ENCODE peak calls at places on chromosome 17, in seven cellular contexts. One of them, this sample, is unnamed.

GRCh38 chr17:79615926-79616325 is 5.1 kb upstream of the RBFOX3 start:
- DNase-seq in esophagus squamous epithelium: no peak
- DNase-seq in uterus: no peak
- DNase-seq in gastrocnemius medialis: no peak
- DNase-seq in right lobe of liver: no peak
- DNase-seq in H54: no peak
- DNase-seq in IMR-90: no peak
- DNase-seq in this sample: no peak

GRCh38 chr17:80008383-80008840 is 27.3 kb downstream of the TBC1D16 start:
- DNase-seq in esophagus squamous epithelium: no peak
- DNase-seq in uterus: peak
- DNase-seq in gastrocnemius medialis: peak
- DNase-seq in right lobe of liver: peak
- DNase-seq in H54: peak
- DNase-seq in IMR-90: peak
- DNase-seq in this sample: peak

GRCh38 chr17:45223541-45224528 is 2.1 kb downstream of the FMNL1 start:
- DNase-seq in esophagus squamous epithelium: no peak
- DNase-seq in uterus: no peak
- DNase-seq in gastrocnemius medialis: no peak
- DNase-seq in right lobe of liver: no peak
- DNase-seq in H54: peak
- DNase-seq in IMR-90: no peak
- DNase-seq in this sample: peak

GRCh38 chr17:79659376-79659775 is 48.5 kb upstream of the RBFOX3 start:
- DNase-seq in esophagus squamous epithelium: no peak
- DNase-seq in uterus: no peak
- DNase-seq in gastrocnemius medialis: no peak
- DNase-seq in right lobe of liver: no peak
- DNase-seq in H54: no peak
- DNase-seq in IMR-90: no peak
- DNase-seq in this sample: peak

GRCh38 chr17:50798424-50799344 is 31.4 kb upstream of the ANKRD40CL start:
- DNase-seq in esophagus squamous epithelium: no peak
- DNase-seq in uterus: no peak
- DNase-seq in gastrocnemius medialis: no peak
- DNase-seq in right lobe of liver: no peak
- DNase-seq in H54: no peak
- DNase-seq in IMR-90: no peak
- DNase-seq in this sample: peak

GRCh38 chr17:45955326-45955725 is 43.7 kb upstream of the STH start:
- DNase-seq in esophagus squamous epithelium: no peak
- DNase-seq in uterus: no peak
- DNase-seq in gastrocnemius medialis: no peak
- DNase-seq in right lobe of liver: no peak
- DNase-seq in H54: no peak
- DNase-seq in IMR-90: no peak
- DNase-seq in this sample: no peak

GRCh38 chr17:78962345-78962983 is 17.3 kb downstream of the LGALS3BP start:
- DNase-seq in esophagus squamous epithelium: no peak
- DNase-seq in uterus: no peak
- DNase-seq in gastrocnemius medialis: no peak
- DNase-seq in right lobe of liver: no peak
- DNase-seq in H54: no peak
- DNase-seq in IMR-90: peak
- DNase-seq in this sample: no peak

GRCh38 chr17:48194097-48194550 is 86.6 kb downstream of the SNX11 start:
- DNase-seq in esophagus squamous epithelium: no peak
- DNase-seq in uterus: no peak
- DNase-seq in gastrocnemius medialis: no peak
- DNase-seq in right lobe of liver: no peak
- DNase-seq in H54: peak
- DNase-seq in IMR-90: peak
- DNase-seq in this sample: no peak

GRCh38 chr17:81708739-81709185 is 3.3 kb upstream of the SLC25A10 start:
- DNase-seq in esophagus squamous epithelium: no peak
- DNase-seq in uterus: no peak
- DNase-seq in gastrocnemius medialis: no peak
- DNase-seq in right lobe of liver: no peak
- DNase-seq in H54: no peak
- DNase-seq in IMR-90: no peak
- DNase-seq in this sample: no peak

GRCh38 chr17:81707725-81708646 is 4.1 kb upstream of the SLC25A10 start:
- DNase-seq in esophagus squamous epithelium: no peak
- DNase-seq in uterus: no peak
- DNase-seq in gastrocnemius medialis: no peak
- DNase-seq in right lobe of liver: no peak
- DNase-seq in H54: no peak
- DNase-seq in IMR-90: no peak
- DNase-seq in this sample: no peak

GRCh38 chr17:81705518-81706231 is 2.5 kb downstream of the MRPL12 start:
- DNase-seq in esophagus squamous epithelium: no peak
- DNase-seq in uterus: no peak
- DNase-seq in gastrocnemius medialis: no peak
- DNase-seq in right lobe of liver: peak
- DNase-seq in H54: no peak
- DNase-seq in IMR-90: no peak
- DNase-seq in this sample: no peak

GRCh38 chr17:81706232-81706611 is 3.1 kb downstream of the MRPL12 start:
- DNase-seq in esophagus squamous epithelium: no peak
- DNase-seq in uterus: no peak
- DNase-seq in gastrocnemius medialis: no peak
- DNase-seq in right lobe of liver: peak
- DNase-seq in H54: no peak
- DNase-seq in IMR-90: no peak
- DNase-seq in this sample: no peak

DNA sequence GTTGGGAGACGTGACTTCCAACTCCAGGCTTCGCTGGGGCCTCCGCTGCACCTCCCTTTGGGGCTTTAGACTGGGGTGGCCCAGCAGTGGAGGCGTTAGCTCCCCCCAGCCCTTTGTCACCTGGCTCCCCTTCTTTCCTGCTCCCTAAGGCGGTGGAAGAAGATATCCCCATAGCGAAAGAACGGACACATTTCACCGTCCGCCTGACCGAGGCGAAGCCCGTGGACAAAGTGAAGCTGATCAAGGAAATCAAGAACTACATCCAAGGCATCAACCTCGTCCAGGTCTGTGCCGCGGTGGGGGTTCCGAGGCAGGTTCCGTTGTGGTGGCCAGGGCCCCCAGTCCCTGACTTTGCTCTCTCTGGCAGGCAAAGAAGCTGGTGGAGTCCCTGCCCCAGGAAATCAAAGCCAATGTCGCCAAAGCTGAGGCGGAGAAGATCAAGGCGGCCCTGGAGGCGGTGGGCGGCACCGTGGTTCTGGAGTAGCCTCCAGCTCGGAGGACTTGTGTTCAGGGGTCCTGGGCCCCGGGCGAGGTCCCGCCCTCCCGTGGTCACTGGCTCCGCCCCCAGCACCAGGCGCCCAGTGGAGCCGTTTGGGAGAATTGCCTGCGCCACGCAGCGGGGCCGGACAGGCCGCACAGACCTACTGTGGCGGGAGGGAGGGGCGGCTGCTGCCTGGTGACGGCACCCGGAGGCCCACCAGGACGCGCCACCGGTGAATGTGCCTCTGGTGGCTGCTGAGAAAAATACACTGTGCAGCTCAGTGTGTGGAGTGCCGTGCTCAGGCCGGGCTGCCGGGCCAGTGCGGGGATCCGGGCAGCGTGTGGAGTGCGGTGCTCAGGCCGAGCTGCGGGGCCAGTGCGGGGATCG is 3.8 kb downstream of the MRPL12 start:
- DNase-seq in esophagus squamous epithelium: no peak
- DNase-seq in uterus: no peak
- DNase-seq in gastrocnemius medialis: no peak
- DNase-seq in right lobe of liver: no peak
- DNase-seq in H54: no peak
- DNase-seq in IMR-90: no peak
- DNase-seq in this sample: no peak
- TF ChIP-seq POLR2A in esophagus squamous epithelium: no peak
- TF ChIP-seq POLR2A in uterus: no peak
- TF ChIP-seq POLR2A in gastrocnemius medialis: no peak
- TF ChIP-seq POLR2A in right lobe of liver: no peak
- TF ChIP-seq POLR2A in H54: peak
- TF ChIP-seq POLR2A in IMR-90: no peak
- TF ChIP-seq POLR2A in this sample: no peak

GRCh38 chr17:27502526-27503324 is 46.5 kb downstream of the KSR1 start:
- DNase-seq in esophagus squamous epithelium: no peak
- DNase-seq in uterus: no peak
- DNase-seq in gastrocnemius medialis: no peak
- DNase-seq in right lobe of liver: no peak
- DNase-seq in H54: no peak
- DNase-seq in IMR-90: peak
- DNase-seq in this sample: no peak

GRCh38 chr17:27511154-27511553 is 54.9 kb downstream of the KSR1 start:
- DNase-seq in esophagus squamous epithelium: no peak
- DNase-seq in uterus: no peak
- DNase-seq in gastrocnemius medialis: no peak
- DNase-seq in right lobe of liver: no peak
- DNase-seq in H54: no peak
- DNase-seq in IMR-90: no peak
- DNase-seq in this sample: no peak

GRCh38 chr17:27504188-27504995 is 48.1 kb downstream of the KSR1 start:
- DNase-seq in esophagus squamous epithelium: no peak
- DNase-seq in uterus: no peak
- DNase-seq in gastrocnemius medialis: no peak
- DNase-seq in right lobe of liver: no peak
- DNase-seq in H54: no peak
- DNase-seq in IMR-90: no peak
- DNase-seq in this sample: no peak

GRCh38 chr17:27503636-27504035 is 47.4 kb downstream of the KSR1 start:
- DNase-seq in esophagus squamous epithelium: no peak
- DNase-seq in uterus: no peak
- DNase-seq in gastrocnemius medialis: no peak
- DNase-seq in right lobe of liver: no peak
- DNase-seq in H54: no peak
- DNase-seq in IMR-90: no peak
- DNase-seq in this sample: no peak

DNA sequence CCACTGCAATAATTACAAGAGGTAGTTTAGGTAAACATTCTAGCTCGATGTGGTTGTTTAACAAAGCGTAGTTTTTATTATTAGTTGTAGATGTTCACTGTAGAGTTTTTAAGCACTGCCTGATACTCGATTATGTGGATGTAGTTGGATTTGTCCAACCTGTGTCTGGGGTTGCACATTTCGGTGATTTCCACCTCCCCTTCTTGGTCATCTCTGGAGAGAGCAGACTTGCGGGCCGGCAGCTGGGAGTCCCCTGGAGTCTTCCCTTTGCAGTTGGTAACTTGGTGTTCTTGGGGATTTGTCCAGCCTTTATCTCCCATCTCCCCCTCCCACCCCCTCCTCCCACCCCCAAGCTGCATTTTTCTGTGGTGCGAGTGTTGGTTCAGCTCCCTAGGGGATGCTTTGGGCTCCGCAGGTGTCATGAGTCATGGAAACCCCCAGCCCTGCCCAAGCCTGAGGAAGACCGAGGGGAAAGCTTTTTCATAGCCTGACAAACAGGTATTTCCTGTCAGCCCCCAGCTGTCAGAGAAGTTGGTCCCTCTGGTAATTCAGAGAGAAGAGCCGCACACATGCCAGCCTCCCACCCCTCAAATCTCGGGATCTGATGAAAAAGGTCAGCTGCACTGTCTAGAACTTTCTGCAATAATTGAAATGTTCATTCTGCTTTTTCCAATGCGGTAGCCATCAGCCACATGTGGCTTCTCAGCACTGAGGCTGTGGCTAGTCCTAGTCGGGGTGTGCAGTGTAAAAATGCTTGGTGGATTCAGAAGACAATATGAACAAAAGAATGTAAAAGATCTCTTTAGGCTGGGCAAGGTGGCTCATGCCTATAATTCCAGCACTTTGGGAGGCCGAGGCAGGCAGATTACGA is 50.3 kb downstream of the KSR1 start:
- DNase-seq in esophagus squamous epithelium: no peak
- DNase-seq in uterus: no peak
- DNase-seq in gastrocnemius medialis: no peak
- DNase-seq in right lobe of liver: no peak
- DNase-seq in H54: no peak
- DNase-seq in IMR-90: no peak
- DNase-seq in this sample: no peak
- TF ChIP-seq POLR2A in esophagus squamous epithelium: no peak
- TF ChIP-seq POLR2A in uterus: no peak
- TF ChIP-seq POLR2A in gastrocnemius medialis: no peak
- TF ChIP-seq POLR2A in right lobe of liver: no peak
- TF ChIP-seq POLR2A in H54: no peak
- TF ChIP-seq POLR2A in IMR-90: no peak
- TF ChIP-seq POLR2A in this sample: no peak

GRCh38 chr17:55279788-55280579 is 15.2 kb downstream of the HLF start:
- DNase-seq in esophagus squamous epithelium: no peak
- DNase-seq in uterus: no peak
- DNase-seq in gastrocnemius medialis: no peak
- DNase-seq in right lobe of liver: no peak
- DNase-seq in H54: no peak
- DNase-seq in IMR-90: no peak
- DNase-seq in this sample: no peak

GRCh38 chr17:55284001-55284884 is 19.5 kb downstream of the HLF start:
- DNase-seq in esophagus squamous epithelium: no peak
- DNase-seq in uterus: no peak
- DNase-seq in gastrocnemius medialis: no peak
- DNase-seq in right lobe of liver: peak
- DNase-seq in H54: no peak
- DNase-seq in IMR-90: no peak
- DNase-seq in this sample: no peak

GRCh38 chr17:55282379-55282702 is 17.6 kb downstream of the HLF start:
- DNase-seq in esophagus squamous epithelium: no peak
- DNase-seq in uterus: no peak
- DNase-seq in gastrocnemius medialis: no peak
- DNase-seq in right lobe of liver: no peak
- DNase-seq in H54: no peak
- DNase-seq in IMR-90: no peak
- DNase-seq in this sample: no peak

GRCh38 chr17:55283256-55283965 is 18.7 kb downstream of the HLF start:
- DNase-seq in esophagus squamous epithelium: no peak
- DNase-seq in uterus: peak
- DNase-seq in gastrocnemius medialis: peak
- DNase-seq in right lobe of liver: peak
- DNase-seq in H54: no peak
- DNase-seq in IMR-90: no peak
- DNase-seq in this sample: no peak

DNA sequence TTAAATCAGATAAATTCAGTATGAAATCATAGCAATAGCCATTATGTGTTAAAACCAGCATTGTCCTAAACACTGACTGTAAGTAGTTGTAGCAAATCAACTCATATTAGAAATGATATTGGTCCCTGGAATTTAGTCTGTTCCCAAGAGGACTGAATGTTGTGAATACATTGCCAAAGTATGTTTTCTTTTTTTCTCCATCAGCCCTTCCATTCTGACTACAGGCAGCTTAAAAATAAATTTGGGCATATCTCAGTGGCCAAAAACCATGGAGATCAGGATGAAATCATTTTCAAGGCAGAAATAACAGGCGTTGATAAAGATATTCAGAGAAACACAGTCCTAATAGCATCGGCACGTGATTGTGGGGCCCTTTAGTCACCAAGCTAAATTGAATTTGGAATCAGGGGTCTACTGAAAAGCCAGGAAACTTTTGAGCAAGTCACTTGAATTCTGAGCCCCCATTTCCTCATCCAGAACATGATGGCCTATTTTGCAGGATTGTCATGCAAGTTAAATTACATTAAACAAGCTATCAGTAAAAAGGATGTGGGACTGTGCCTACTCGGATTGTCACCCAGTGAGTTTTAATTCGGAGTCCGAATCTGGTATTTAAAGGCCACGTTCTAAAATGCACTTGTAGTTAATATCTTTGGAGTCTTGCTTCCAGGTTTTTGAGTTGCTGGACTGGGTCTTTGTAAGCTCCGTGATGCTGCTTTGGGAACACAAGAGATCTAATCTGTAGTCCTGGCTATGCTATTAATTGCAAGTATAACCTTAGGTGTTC is 17.0 kb downstream of the HLF start:
- DNase-seq in esophagus squamous epithelium: no peak
- DNase-seq in uterus: no peak
- DNase-seq in gastrocnemius medialis: no peak
- DNase-seq in right lobe of liver: no peak
- DNase-seq in H54: no peak
- DNase-seq in IMR-90: no peak
- DNase-seq in this sample: no peak
- TF ChIP-seq POLR2A in esophagus squamous epithelium: no peak
- TF ChIP-seq POLR2A in uterus: no peak
- TF ChIP-seq POLR2A in gastrocnemius medialis: no peak
- TF ChIP-seq POLR2A in right lobe of liver: no peak
- TF ChIP-seq POLR2A in H54: no peak
- TF ChIP-seq POLR2A in IMR-90: no peak
- TF ChIP-seq POLR2A in this sample: no peak

GRCh38 chr17:1110524-1110843 is 69.3 kb downstream of the ABR start:
- DNase-seq in esophagus squamous epithelium: no peak
- DNase-seq in uterus: no peak
- DNase-seq in gastrocnemius medialis: no peak
- DNase-seq in right lobe of liver: no peak
- DNase-seq in H54: no peak
- DNase-seq in IMR-90: no peak
- DNase-seq in this sample: no peak
- TF ChIP-seq POLR2A in esophagus squamous epithelium: no peak
- TF ChIP-seq POLR2A in uterus: no peak
- TF ChIP-seq POLR2A in gastrocnemius medialis: no peak
- TF ChIP-seq POLR2A in right lobe of liver: no peak
- TF ChIP-seq POLR2A in H54: no peak
- TF ChIP-seq POLR2A in IMR-90: no peak
- TF ChIP-seq POLR2A in this sample: no peak

This sample was measured in lower leg skin.